ENCODE peak calls at places on chromosomes 6 and 20, in five cellular contexts. W is suprapubic skin, B is ovary, M is stomach, D is caudate nucleus. I is an unnamed sample.

GRCh38 chr20:54041336-54041735 is 29.1 kb downstream of the BCAS1 start:
- DNase-seq in D (no peak), W (no peak), M (no peak), B (no peak), I (no peak)

GRCh38 chr6:39887692-39888450 is 46.4 kb downstream of the MOCS1 start:
- DNase-seq in M (peak; percentile 65), B (peak; percentile 85), D (peak; percentile 68), W (no peak), I (peak; percentile 88)

GRCh38 chr6:27837636-27838512 is 74.3 kb downstream of the OR2B2 start:
- DNase-seq in M (peak; percentile 82), W (peak; percentile 86), D (peak; percentile 33), B (peak; percentile 88), I (peak; percentile 35)

GRCh38 chr6:18242062-18242851 is 22.1 kb downstream of the DEK start:
- DNase-seq in D (no peak), W (no peak), M (no peak), B (no peak), I (no peak)

GRCh38 chr6:140485740-140486467 is 1111.5 kb upstream of the CITED2 start:
- DNase-seq in W (no peak), M (peak; percentile 40), D (no peak), B (peak; percentile 42), I (no peak)

GRCh38 chr6:146154197-146154596 is 125.3 kb downstream of the GRM1 start:
- DNase-seq in B (no peak), M (no peak), W (no peak), D (no peak), I (no peak)

GRCh38 chr20:6623989-6624388 is 143.5 kb upstream of the BMP2 start:
- DNase-seq in B (no peak), D (no peak), M (no peak), W (no peak), I (no peak)

GRCh38 chr20:21557246-21557982 is 43.5 kb upstream of the NKX2-2 start:
- DNase-seq in B (no peak), M (no peak), W (no peak), D (no peak), I (no peak)

GRCh38 chr6:137208279-137208678 is 10.9 kb downstream of the IFNGR1 start:
- DNase-seq in D (no peak), B (no peak), M (no peak), W (no peak), I (no peak)

GRCh38 chr6:122615409-122615808 is 5.2 kb downstream of the PKIB start:
- DNase-seq in M (no peak), D (no peak), B (no peak), W (no peak), I (no peak)

GRCh38 chr6:33212857-33213165 is 4.5 kb downstream of the RING1 start:
- DNase-seq in M (no peak), W (no peak), D (no peak), B (no peak), I (no peak)

GRCh38 chr6:61886608-61887259 is 399.3 kb downstream of the KHDRBS2 start:
- DNase-seq in D (no peak), W (no peak), M (no peak), B (no peak), I (no peak)

GRCh38 chr20:37343212-37343993 is 2.5 kb upstream of the SRC start:
- DNase-seq in M (peak; percentile 88), W (no peak), D (no peak), B (peak; percentile 30), I (no peak)
- H3K27ac ChIP-seq in M (peak overlapping the region; percentile 80), W (peak overlapping the region; percentile 90), D (no peak overlapping the region), B (no peak overlapping the region), I (no peak overlapping the region)

GRCh38 chr20:58014628-58015315 is 213.7 kb downstream of the ANKRD60 start:
- DNase-seq in W (no peak), D (no peak), M (no peak), B (no peak), I (no peak)

GRCh38 chr20:58010666-58011065 is 217.8 kb downstream of the ANKRD60 start:
- DNase-seq in M (no peak), D (no peak), W (no peak), B (no peak), I (no peak)

GRCh38 chr20:58011947-58012610 is 216.4 kb downstream of the ANKRD60 start:
- DNase-seq in B (no peak), D (no peak), W (no peak), M (no peak), I (no peak)

GRCh38 chr20:58011106-58011946 is 217.1 kb downstream of the ANKRD60 start:
- DNase-seq in W (no peak), M (no peak), D (no peak), B (no peak), I (no peak)

GRCh38 chr20:58012731-58013510 is 215.5 kb downstream of the ANKRD60 start:
- DNase-seq in B (no peak), M (no peak), W (no peak), D (no peak), I (no peak)
- H3K27ac ChIP-seq in B (no peak overlapping the region), M (no peak overlapping the region), W (peak overlapping the region; percentile 47), D (peak overlapping the region; percentile 7), I (no peak overlapping the region)

DNA sequence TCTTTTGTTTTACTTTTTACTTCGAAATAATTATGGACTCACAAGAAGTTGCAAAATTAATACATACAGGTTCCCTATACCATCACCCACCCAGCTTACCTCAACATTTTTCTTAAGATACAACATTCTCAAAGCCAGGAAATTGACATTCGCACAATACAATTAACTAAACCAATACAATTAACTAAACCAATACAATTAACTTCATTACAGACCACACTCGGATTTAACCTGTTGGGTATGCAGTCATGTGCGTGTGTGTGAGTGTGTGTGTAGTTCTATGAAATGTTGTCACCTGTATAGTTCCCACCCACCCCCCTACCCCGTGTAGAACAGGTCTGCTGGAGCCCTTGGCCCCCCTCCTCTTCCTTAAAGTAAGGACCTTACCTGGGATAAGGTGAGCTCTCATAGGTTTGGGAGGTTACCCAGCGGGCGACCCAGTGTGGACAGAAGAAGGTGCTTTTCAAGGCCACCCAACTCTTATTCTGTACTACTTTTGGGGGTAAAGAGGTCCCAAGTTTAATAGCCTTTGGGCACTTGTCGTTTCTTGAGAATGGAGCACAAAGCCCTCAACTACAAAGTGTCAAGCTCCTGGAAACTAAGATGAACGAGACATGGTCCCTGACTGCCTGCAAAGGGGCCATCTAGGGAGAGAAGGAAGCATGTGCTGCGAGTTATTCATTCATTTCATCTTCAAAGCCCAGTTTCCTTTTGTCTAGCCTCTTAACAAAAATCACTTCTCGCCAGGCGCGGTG is 544 bp upstream of the STK38 start:
- DNase-seq in M (no peak), D (no peak), W (no peak), B (no peak), I (no peak)
- H3K27ac ChIP-seq in M (peak overlapping the region; percentile 100), D (peak overlapping the region; percentile 55), W (peak overlapping the region; percentile 91), B (peak overlapping the region; percentile 85), I (peak overlapping the region; percentile 98)

DNA sequence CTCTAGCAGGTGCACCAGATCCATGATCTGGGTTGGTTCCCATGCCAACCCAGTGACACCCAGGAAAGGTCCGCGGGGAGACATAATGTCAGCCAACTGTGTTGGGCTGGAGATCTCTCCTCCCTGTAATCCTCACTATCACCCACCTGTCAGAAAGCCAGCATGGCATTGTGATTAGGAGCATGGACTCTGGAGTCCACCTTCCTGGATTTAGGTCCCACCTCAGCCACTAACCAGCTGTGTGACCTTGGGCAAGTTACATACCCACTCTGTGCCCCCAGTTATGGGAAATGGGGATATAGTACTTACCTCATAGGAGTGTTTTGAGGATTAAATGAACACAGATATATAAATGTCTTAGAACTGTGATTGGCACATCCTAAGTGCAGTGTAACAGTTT is 97.9 kb downstream of the ZDHHC14 start:
- DNase-seq in B (no peak), M (no peak), D (no peak), W (no peak), I (no peak)
- H3K27ac ChIP-seq in B (no peak overlapping the region), M (no peak overlapping the region), D (no peak overlapping the region), W (no peak overlapping the region), I (no peak overlapping the region)

GRCh38 chr6:161546632-161547031 is 272.8 kb upstream of the AGPAT4 start:
- DNase-seq in M (no peak), W (no peak), B (no peak), D (no peak), I (no peak)

GRCh38 chr6:161544801-161545490 is 271.1 kb upstream of the AGPAT4 start:
- DNase-seq in M (no peak), B (no peak), D (no peak), W (no peak), I (no peak)

GRCh38 chr6:161542581-161542980 is 268.7 kb upstream of the AGPAT4 start:
- DNase-seq in W (no peak), D (no peak), B (no peak), M (no peak), I (no peak)

GRCh38 chr6:161545741-161546140 is 271.9 kb upstream of the AGPAT4 start:
- DNase-seq in W (no peak), D (no peak), M (no peak), B (no peak), I (no peak)

GRCh38 chr6:161543910-161544309 is 270.0 kb upstream of the AGPAT4 start:
- DNase-seq in M (no peak), D (no peak), W (no peak), B (no peak), I (no peak)
- H3K27ac ChIP-seq in M (no peak overlapping the region), D (no peak overlapping the region), W (no peak overlapping the region), B (no peak overlapping the region), I (no peak overlapping the region)

GRCh38 chr20:45346851-45347250 is 1.4 kb downstream of the SDC4 start:
- DNase-seq in M (no peak), W (no peak), D (no peak), B (no peak), I (no peak)

GRCh38 chr20:45346291-45346718 is 1.9 kb downstream of the SDC4 start:
- DNase-seq in W (no peak), M (no peak), D (no peak), B (no peak), I (no peak)

GRCh38 chr20:45343867-45344721 is 4.1 kb downstream of the SDC4 start:
- DNase-seq in M (peak; percentile 68), D (no peak), W (peak; percentile 85), B (no peak), I (peak; percentile 26)

GRCh38 chr20:45343445-45343866 is 4.8 kb downstream of the SDC4 start:
- DNase-seq in W (no peak), M (peak; percentile 78), D (no peak), B (no peak), I (no peak)

DNA sequence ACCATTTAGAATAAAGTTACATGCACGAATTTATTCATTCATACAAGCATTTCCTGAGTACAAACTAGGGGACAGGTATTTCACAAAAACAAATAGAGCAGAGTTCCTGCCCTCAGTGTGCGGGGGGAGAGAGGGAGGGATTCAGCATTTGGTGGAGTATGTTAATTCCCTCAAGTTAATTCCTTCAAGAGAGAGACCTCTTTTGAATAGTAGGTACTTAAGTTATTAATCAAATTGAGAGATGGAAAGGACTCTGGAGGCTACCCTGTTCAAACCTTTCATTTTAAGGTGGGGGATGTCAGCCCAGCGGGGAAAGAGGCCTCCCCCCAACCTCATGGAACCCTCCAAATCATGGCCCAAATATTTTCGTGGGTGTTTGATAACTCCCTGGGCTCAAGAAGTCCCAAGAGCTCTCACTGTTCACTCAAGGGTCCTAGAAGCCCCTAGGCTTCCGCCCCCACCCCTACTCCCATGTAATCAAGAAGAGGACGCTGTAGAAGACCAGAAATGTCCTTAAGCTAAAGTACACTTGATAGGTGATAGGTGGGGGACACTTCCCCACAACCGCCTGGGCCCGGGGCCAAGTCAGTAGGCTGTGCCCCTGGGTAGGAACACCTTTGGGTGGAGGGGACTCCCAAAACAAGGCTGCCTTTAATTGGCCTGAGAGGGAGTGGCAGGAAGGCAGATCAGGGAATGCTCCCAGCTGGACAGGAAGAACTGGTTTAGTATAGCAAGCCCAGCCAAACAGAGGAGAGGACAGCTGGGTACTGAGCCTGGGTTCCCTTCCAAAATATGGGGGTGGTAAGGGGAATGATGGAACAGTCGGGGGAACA is 2.9 kb downstream of the SDC4 start:
- DNase-seq in D (no peak), B (no peak), M (peak; percentile 82), W (no peak), I (no peak)
- H3K27ac ChIP-seq in D (peak overlapping the region; percentile 70), B (no peak overlapping the region), M (peak overlapping the region; percentile 92), W (peak overlapping the region; percentile 94), I (peak overlapping the region; percentile 53)

I was measured in substantia nigra.